ENCODE peak calls at places on chromosomes 7 and 10, in five cellular contexts. C, W, A, O and N are unnamed samples.

GRCh38 chr10:3784510-3785250 is at the start of gene KLF6:
- DNase-seq in C (no peak), W (no peak), A (no peak), O (peak), N (no peak)

GRCh38 chr10:47362199-47362598 is 14.0 kb downstream of the RBP3 start:
- DNase-seq in C (no peak), W (peak), A (no peak), O (peak), N (no peak)

GRCh38 chr7:3937146-3937545 is 636.1 kb downstream of the SDK1 start:
- DNase-seq in C (no peak), W (no peak), A (no peak), O (no peak), N (no peak)

GRCh38 chr7:82167568-82168314 is 275.8 kb downstream of the CACNA2D1 start:
- DNase-seq in C (no peak), W (no peak), A (no peak), O (no peak), N (no peak)

GRCh38 chr10:70804424-70804814 is 11.3 kb upstream of the SGPL1 start:
- DNase-seq in C (no peak), W (no peak), A (no peak), O (no peak), N (no peak)

GRCh38 chr10:88316292-88316861 is 266.7 kb downstream of the RNLS start:
- DNase-seq in C (no peak), W (no peak), A (no peak), O (no peak), N (no peak)

GRCh38 chr10:93680414-93681047 is 21.9 kb downstream of the FRA10AC1 start:
- DNase-seq in C (no peak), W (no peak), A (peak), O (no peak), N (no peak)

GRCh38 chr7:128366290-128366689 is 4.8 kb upstream of the PRRT4 start:
- DNase-seq in C (no peak), W (no peak), A (no peak), O (no peak), N (no peak)

GRCh38 chr10:17289763-17290162 is 61.7 kb downstream of the VIM start:
- DNase-seq in C (no peak), W (no peak), A (no peak), O (no peak), N (no peak)

GRCh38 chr7:108016841-108017775 is 14.1 kb upstream of the LAMB1 start:
- DNase-seq in C (no peak), W (no peak), A (no peak), O (no peak), N (no peak)

GRCh38 chr10:73997479-73997805 is 474 bp upstream of the VCL start:
- DNase-seq in C (no peak), W (no peak), A (peak), O (no peak), N (no peak)

GRCh38 chr7:26507375-26508068 is 215.9 kb downstream of the SNX10 start:
- DNase-seq in C (no peak), W (no peak), A (no peak), O (no peak), N (no peak)

GRCh38 chr7:23467731-23468720 is 2.3 kb downstream of the IGF2BP3 start:
- DNase-seq in C (no peak), W (no peak), A (peak), O (no peak), N (peak)

GRCh38 chr7:20365486-20365885 is 34.8 kb downstream of the ITGB8 start:
- DNase-seq in C (no peak), W (no peak), A (no peak), O (no peak), N (no peak)

GRCh38 chr7:154928136-154929005 is 74.6 kb downstream of the PAXIP1 start:
- DNase-seq in C (peak), W (peak), A (peak), O (no peak), N (peak)

GRCh38 chr10:118543714-118544400 is 51.6 kb downstream of the PRLHR start:
- DNase-seq in C (no peak), W (no peak), A (peak), O (no peak), N (no peak)

DNA sequence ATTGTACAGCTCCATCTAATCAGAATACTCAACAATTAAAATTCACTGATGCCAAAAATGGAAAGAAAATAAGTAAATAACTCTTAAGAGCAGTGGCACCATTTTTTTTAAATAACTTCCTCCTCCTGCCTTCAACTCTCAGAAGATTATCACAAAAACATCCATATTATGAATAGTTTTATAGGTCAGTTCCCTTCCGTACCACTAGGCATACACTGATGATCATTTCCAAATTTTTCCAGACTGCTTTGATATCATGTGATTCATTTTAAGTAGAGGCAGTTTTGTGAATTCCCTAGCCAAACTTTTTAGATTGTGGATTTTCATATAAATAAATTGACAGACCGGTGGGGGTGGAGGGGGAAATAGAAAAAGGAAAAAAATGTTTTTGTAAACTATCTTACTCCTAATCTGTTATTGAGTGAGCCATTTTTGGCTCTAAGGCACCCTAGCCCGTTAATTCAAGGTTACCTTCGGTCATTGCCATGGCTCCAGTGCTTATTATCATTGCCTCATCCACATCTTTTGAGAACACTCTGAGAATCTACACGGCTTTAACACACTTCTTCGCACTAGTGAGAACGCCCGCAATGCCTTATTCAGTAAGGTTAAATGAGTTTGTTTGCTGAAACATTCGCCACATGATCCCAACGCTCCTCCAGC is 1.0 kb downstream of the FAM107B start:
- DNase-seq in C (no peak), W (no peak), A (no peak), O (no peak), N (no peak)
- TF ChIP-seq CTCF in C (no peak), W (no peak), A (no peak), O (no peak), N (no peak)

DNA sequence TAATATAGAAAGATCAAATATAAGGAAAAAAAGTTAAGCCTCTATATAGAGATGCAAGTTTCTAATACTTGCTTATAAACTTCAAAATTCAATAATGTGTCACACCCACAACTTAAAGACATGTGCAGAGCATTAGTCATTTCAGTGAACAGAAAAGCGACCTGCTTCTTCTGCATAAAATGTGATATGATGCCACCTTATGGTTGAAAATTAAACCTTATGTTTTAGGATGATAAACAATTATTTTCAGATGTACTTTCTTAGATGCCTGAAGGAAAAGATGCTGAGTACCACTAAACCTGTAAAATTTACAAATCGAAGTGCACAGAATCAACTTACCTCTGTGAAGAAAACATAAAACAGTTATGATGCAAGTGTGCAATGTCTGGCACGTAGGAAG is 96.0 kb downstream of the MTERF1 start:
- DNase-seq in C (no peak), W (no peak), A (no peak), O (no peak), N (no peak)
- TF ChIP-seq CTCF in C (peak), W (no peak), A (no peak), O (peak), N (no peak)

GRCh38 chr7:39703143-39703542 is 79.8 kb downstream of the RALA start:
- DNase-seq in C (no peak), W (no peak), A (no peak), O (no peak), N (no peak)
- TF ChIP-seq CTCF in C (no peak), W (no peak), A (no peak), O (no peak), N (no peak)

GRCh38 chr10:15347205-15347604 is 23.9 kb downstream of the FAM171A1 start:
- DNase-seq in C (no peak), W (no peak), A (no peak), O (no peak), N (no peak)

GRCh38 chr10:15346440-15347141 is 24.5 kb downstream of the FAM171A1 start:
- DNase-seq in C (peak), W (peak), A (no peak), O (no peak), N (no peak)

GRCh38 chr10:15344876-15345285 is 26.2 kb downstream of the FAM171A1 start:
- DNase-seq in C (peak), W (no peak), A (peak), O (no peak), N (no peak)

GRCh38 chr10:15344256-15344875 is 26.7 kb downstream of the FAM171A1 start:
- DNase-seq in C (no peak), W (no peak), A (no peak), O (no peak), N (no peak)

GRCh38 chr10:15345450-15345849 is 25.6 kb downstream of the FAM171A1 start:
- DNase-seq in C (no peak), W (peak), A (no peak), O (no peak), N (no peak)
- TF ChIP-seq CTCF in C (no peak), W (no peak), A (no peak), O (no peak), N (no peak)